ENCODE peak calls at places on chromosomes 4 and X, in nine cellular contexts. X is left ventricle myocardium superior, N is foreskin fibroblast, L is NCI-H1436, P is SJSA1, F is upper lobe of left lung, R is breast epithelium, U is endodermal cell, Z is fibroblast of the aortic adventitia. O is an unnamed sample.
A peak's percentile ranks its signal among the peaks of the same experiment; 100 is the strongest.

GRCh38 chr4:3045500-3045850 is 28.9 kb downstream of the HTT-AS start:
- DNase-seq in X (peak; percentile 65), N (no peak), L (no peak), P (peak; percentile 22), F (peak; percentile 81), R (no peak), U (no peak), Z (peak; percentile 51), O (peak; percentile 39)

GRCh38 chrX:135435933-135436332 is 14.2 kb downstream of the SMIM10L2A start:
- DNase-seq in X (no peak), N (no peak), L (no peak), P (no peak), F (no peak), R (no peak), U (no peak), Z (no peak), O (no peak)

GRCh38 chrX:102959471-102959870 is 22.4 kb downstream of the RAB40AL start:
- DNase-seq in X (no peak), N (peak; percentile 79), L (no peak), P (peak; percentile 53), F (no peak), R (no peak), U (no peak), Z (peak; percentile 68), O (no peak)

GRCh38 chrX:129659137-129659536 is 4.4 kb upstream of the APLN start:
- DNase-seq in X (no peak), N (no peak), L (no peak), P (no peak), F (no peak), R (no peak), U (no peak), Z (no peak), O (no peak)

GRCh38 chr4:140242357-140243284 is 88.6 kb upstream of the MAML3 start:
- DNase-seq in X (peak; percentile 40), N (no peak), L (no peak), P (no peak), F (peak; percentile 58), R (no peak), U (no peak), Z (no peak), O (no peak)

GRCh38 chrX:11423362-11423818 is 130.2 kb downstream of the AMELX start:
- DNase-seq in X (no peak), N (peak; percentile 77), L (no peak), P (no peak), F (peak; percentile 34), R (no peak), U (no peak), Z (peak; percentile 68), O (no peak)

GRCh38 chr4:139550724-139551429 is 5.1 kb downstream of the SETD7 start:
- DNase-seq in X (peak; percentile 39), N (no peak), L (no peak), P (no peak), F (no peak), R (no peak), U (peak; percentile 84), Z (peak; percentile 74), O (no peak)

GRCh38 chr4:152115794-152116193 is 355.0 kb upstream of the GATB start:
- DNase-seq in X (no peak), N (no peak), L (no peak), P (no peak), F (no peak), R (no peak), U (no peak), Z (no peak), O (no peak)

GRCh38 chr4:7805533-7806079 is 134.1 kb downstream of the AFAP1 start:
- DNase-seq in X (peak; percentile 58), N (peak; percentile 77), L (no peak), P (peak; percentile 76), F (peak; percentile 87), R (peak; percentile 88), U (peak; percentile 68), Z (peak; percentile 98), O (no peak)

GRCh38 chr4:6854098-6854744 is 55.4 kb upstream of the TBC1D14 start:
- DNase-seq in X (no peak), N (no peak), L (no peak), P (no peak), F (peak; percentile 33), R (no peak), U (no peak), Z (no peak), O (no peak)

GRCh38 chr4:46386570-46386969 is 3.4 kb downstream of the GABRA2 start:
- DNase-seq in X (no peak), N (no peak), L (no peak), P (no peak), F (no peak), R (no peak), U (peak; percentile 77), Z (no peak), O (no peak)

GRCh38 chrX:127313638-127314037 is 494.1 kb downstream of the PRR32 start:
- DNase-seq in X (no peak), N (no peak), L (no peak), P (no peak), F (no peak), R (no peak), U (no peak), Z (no peak), O (no peak)

GRCh38 chr4:61572160-61572559 is 372.0 kb downstream of the ADGRL3 start:
- DNase-seq in X (no peak), N (no peak), L (no peak), P (peak; percentile 27), F (no peak), R (no peak), U (no peak), Z (no peak), O (no peak)

GRCh38 chr4:139419388-139419914 is 34.5 kb upstream of the RAB33B start:
- DNase-seq in X (no peak), N (peak; percentile 70), L (no peak), P (no peak), F (peak; percentile 64), R (peak; percentile 27), U (no peak), Z (peak; percentile 87), O (no peak)

GRCh38 chrX:103183912-103184311 is 31.0 kb upstream of the BEX4 start:
- DNase-seq in X (no peak), N (no peak), L (no peak), P (no peak), F (no peak), R (no peak), U (peak; percentile 67), Z (no peak), O (no peak)

GRCh38 chrX:16558489-16558888 is 91.5 kb upstream of the S100G start:
- DNase-seq in X (no peak), N (no peak), L (no peak), P (no peak), F (no peak), R (no peak), U (no peak), Z (no peak), O (no peak)

GRCh38 chr4:1170805-1171305 is 1.5 kb downstream of the SPON2 start:
- DNase-seq in X (no peak), N (no peak), L (no peak), P (no peak), F (no peak), R (no peak), U (no peak), Z (no peak), O (no peak)

GRCh38 chr4:8830611-8831200 is 40.9 kb downstream of the HMX1 start:
- DNase-seq in X (no peak), N (no peak), L (no peak), P (no peak), F (peak; percentile 4), R (no peak), U (peak; percentile 19), Z (no peak), O (no peak)

GRCh38 chrX:19373034-19373891 is 29.5 kb downstream of the PDHA1 start:
- DNase-seq in X (no peak), N (no peak), L (no peak), P (no peak), F (no peak), R (no peak), U (peak; percentile 54), Z (no peak), O (no peak)

GRCh38 chr4:85823295-85823694 is 348.3 kb downstream of the ARHGAP24 start:
- DNase-seq in X (peak; percentile 38), N (no peak), L (peak; percentile 29), P (no peak), F (no peak), R (no peak), U (peak; percentile 54), Z (peak; percentile 84), O (no peak)

GRCh38 chrX:133258481-133258880 is 40.3 kb upstream of the TFDP3 start:
- DNase-seq in X (no peak), N (no peak), L (no peak), P (peak; percentile 49), F (no peak), R (no peak), U (no peak), Z (peak; percentile 67), O (no peak)

GRCh38 chr4:112514449-112515277 is 1.3 kb downstream of the NEUROG2 start:
- DNase-seq in X (no peak), N (no peak), L (no peak), P (no peak), F (no peak), R (no peak), U (peak; percentile 79), Z (no peak), O (peak; percentile 18)

GRCh38 chrX:16671005-16671404 is 21.0 kb downstream of the S100G start:
- DNase-seq in X (no peak), N (peak; percentile 42), L (no peak), P (peak; percentile 49), F (no peak), R (no peak), U (peak; percentile 66), Z (peak; percentile 79), O (no peak)

GRCh38 chrX:109134777-109135176 is 347.1 kb downstream of the GUCY2F start:
- DNase-seq in X (no peak), N (no peak), L (no peak), P (no peak), F (no peak), R (no peak), U (no peak), Z (no peak), O (no peak)

GRCh38 chr4:13980317-13980716 is 352.8 kb upstream of the BOD1L1 start:
- DNase-seq in X (no peak), N (peak; percentile 93), L (no peak), P (peak; percentile 31), F (no peak), R (no peak), U (no peak), Z (peak; percentile 84), O (no peak)

GRCh38 chr4:110510955-110511544 is 35.1 kb downstream of the ENPEP start:
- DNase-seq in X (no peak), N (peak; percentile 33), L (peak; percentile 67), P (peak; percentile 32), F (no peak), R (no peak), U (no peak), Z (peak; percentile 81), O (no peak)

GRCh38 chr4:107210450-107211239 is 174.5 kb upstream of the DKK2 start:
- DNase-seq in X (peak; percentile 25), N (peak; percentile 19), L (no peak), P (no peak), F (no peak), R (no peak), U (peak; percentile 47), Z (peak; percentile 66), O (no peak)

GRCh38 chr4:52588097-52588496 is 71.0 kb downstream of the USP46 start:
- DNase-seq in X (peak; percentile 54), N (no peak), L (no peak), P (peak; percentile 38), F (no peak), R (no peak), U (peak; percentile 88), Z (peak; percentile 11), O (no peak)

GRCh38 chrX:68462197-68462596 is 28.9 kb upstream of the OPHN1 start:
- DNase-seq in X (no peak), N (peak; percentile 8), L (no peak), P (peak; percentile 12), F (no peak), R (no peak), U (no peak), Z (peak; percentile 46), O (no peak)

GRCh38 chr4:165783626-165784025 is 89.4 kb upstream of the TLL1 start:
- DNase-seq in X (no peak), N (no peak), L (no peak), P (no peak), F (no peak), R (no peak), U (no peak), Z (no peak), O (no peak)

O was measured in stimulated activated naive CD8-positive, alpha-beta T cell treated with anti-CD3 and anti-CD28 coated beads, Interleukin-15, amount 100 ng/mL, for 72 hours.